ENCODE peak calls at places on chromosomes 11 and 22, in five cellular contexts. J is right atrium auricular region, Z is Right ventricle myocardium superior, Y is AG09309, P is activated T-helper 1 cell treated with Interleukin-2 at 50 U/mL for 16 hours. A is an unnamed sample.

GRCh38 chr11:95081412-95081811 is 8.2 kb upstream of the ENDOD1 start:
- DNase-seq in Y (no peak), P (no peak), J (peak; percentile 69), Z (peak; percentile 46), A (no peak)

GRCh38 chr22:36298601-36299000 is 45.7 kb downstream of the APOL1 start:
- DNase-seq in P (no peak), Z (peak; percentile 30), J (no peak), Y (no peak), A (no peak)

GRCh38 chr11:130426223-130427048 is 2.0 kb downstream of the ADAMTS8 start:
- DNase-seq in Y (no peak), P (no peak), Z (no peak), J (no peak), A (no peak)

GRCh38 chr11:76700177-76701100 is 29.9 kb upstream of the LRRC32 start:
- DNase-seq in Y (peak; percentile 52), P (no peak), J (no peak), Z (no peak), A (peak; percentile 81)

GRCh38 chr22:39715778-39716495 is 145.4 kb downstream of the CACNA1I start:
- DNase-seq in Z (no peak), P (no peak), Y (no peak), J (no peak), A (no peak)

GRCh38 chr11:72869845-72870244 is 55.6 kb downstream of the ATG16L2 start:
- DNase-seq in Y (no peak), J (no peak), Z (no peak), P (no peak), A (no peak)

GRCh38 chr22:49865156-49865555 is 11.5 kb downstream of the ZBED4 start:
- DNase-seq in Y (no peak), P (no peak), Z (no peak), J (no peak), A (no peak)

GRCh38 chr11:119702261-119702591 is 26.8 kb downstream of the NECTIN1 start:
- DNase-seq in J (no peak), Y (no peak), Z (no peak), P (no peak), A (no peak)

GRCh38 chr11:65699306-65699705 is 12.7 kb upstream of the KAT5 start:
- DNase-seq in Y (no peak), J (no peak), Z (no peak), P (no peak), A (no peak)

GRCh38 chr11:2656859-2657258 is 42.9 kb downstream of the KCNQ1OT1 start:
- DNase-seq in Z (no peak), P (no peak), J (no peak), Y (no peak), A (no peak)

GRCh38 chr11:21810650-21811049 is 382.2 kb upstream of the ANO5 start:
- DNase-seq in J (no peak), Y (no peak), Z (no peak), P (no peak), A (no peak)

GRCh38 chr11:76880314-76880713 is 19.6 kb downstream of the ACER3 start:
- DNase-seq in Y (no peak), P (no peak), J (no peak), Z (no peak), A (no peak)

GRCh38 chr11:93591247-93591898 is 48.2 kb upstream of the SMCO4 start:
- DNase-seq in J (no peak), P (no peak), Y (no peak), Z (no peak), A (peak; percentile 40)

GRCh38 chr11:61630104-61630503 is 49.2 kb upstream of the SYT7 start:
- DNase-seq in Y (no peak), P (no peak), Z (no peak), J (no peak), A (no peak)

GRCh38 chr11:36501236-36501635 is 8.8 kb downstream of the TRAF6 start:
- DNase-seq in Y (no peak), Z (no peak), P (no peak), J (no peak), A (no peak)

GRCh38 chr11:84564180-84564866 is 1062.8 kb downstream of the DLG2 start:
- DNase-seq in Y (no peak), P (no peak), J (no peak), Z (no peak), A (peak; percentile 81)

GRCh38 chr11:71169328-71169727 is 83.0 kb downstream of the SHANK2 start:
- DNase-seq in J (no peak), P (no peak), Y (no peak), Z (no peak), A (no peak)

GRCh38 chr11:60847906-60848305 is 6.0 kb downstream of the CCDC86 start:
- DNase-seq in Y (no peak), Z (no peak), P (no peak), J (no peak), A (no peak)

GRCh38 chr11:44126304-44126703 is 30.8 kb downstream of the EXT2 start:
- DNase-seq in Y (no peak), J (no peak), P (no peak), Z (no peak), A (no peak)

A was measured in trophoblast cell.